ENCODE peak calls at places on chromosomes 4 and X, in ten cellular contexts. W is MM.1S; S is transverse colon; O is upper lobe of left lung; L is CD4-positive, CD25-positive, alpha-beta regulatory T cell; M is neural progenitor cell; U is stomach; D is effector memory CD4-positive, alpha-beta T cell; Y is A549; Z is CD4-positive, alpha-beta T cell. R is an unnamed sample.

GRCh38 chr4:65007841-65008439 is 598.7 kb upstream of the TECRL start:
- DNase-seq in W (peak; percentile 56), S (no peak), O (no peak), L (peak; percentile 16), M (peak; percentile 73), U (no peak), D (no peak), Y (peak; percentile 49), Z (no peak), R (no peak)

GRCh38 chrX:41666251-41666650 is 22.5 kb upstream of the GPR34 start:
- DNase-seq in W (no peak), S (no peak), O (no peak), L (peak; percentile 43), M (no peak), U (no peak), D (no peak), Y (no peak), Z (no peak), R (no peak)

GRCh38 chrX:13069771-13070410 is 25.5 kb upstream of the FAM9C start:
- DNase-seq in W (no peak), S (no peak), O (no peak), L (no peak), M (no peak), U (no peak), D (no peak), Y (no peak), Z (no peak), R (no peak)

GRCh38 chr4:30757357-30757756 is 37.2 kb downstream of the PCDH7 start:
- DNase-seq in W (no peak), S (no peak), O (no peak), L (no peak), M (no peak), U (no peak), D (no peak), Y (no peak), Z (no peak), R (no peak)

GRCh38 chr4:24857996-24858395 is 54.8 kb downstream of the CCDC149 start:
- DNase-seq in W (no peak), S (no peak), O (no peak), L (no peak), M (no peak), U (no peak), D (no peak), Y (no peak), Z (no peak), R (no peak)

GRCh38 chrX:119685225-119686066 is 7.5 kb downstream of the SEPTIN6 start:
- DNase-seq in W (peak; percentile 82), S (no peak), O (peak; percentile 65), L (peak; percentile 88), M (no peak), U (no peak), D (no peak), Y (no peak), Z (no peak), R (peak; percentile 22)

GRCh38 chr4:22356996-22357596 is 158.8 kb downstream of the ADGRA3 start:
- DNase-seq in W (peak; percentile 64), S (no peak), O (no peak), L (peak; percentile 8), M (no peak), U (no peak), D (no peak), Y (peak; percentile 13), Z (no peak), R (no peak)

GRCh38 chr4:36761625-36762024 is 480.2 kb downstream of the DTHD1 start:
- DNase-seq in W (no peak), S (no peak), O (no peak), L (no peak), M (no peak), U (no peak), D (no peak), Y (no peak), Z (no peak), R (no peak)

GRCh38 chrX:38347136-38347535 is 5.3 kb upstream of the OTC start:
- DNase-seq in W (no peak), S (no peak), O (peak; percentile 30), L (peak; percentile 2), M (no peak), U (no peak), D (no peak), Y (peak; percentile 26), Z (no peak), R (no peak)

GRCh38 chr4:41258783-41259182 is 2.1 kb downstream of the UCHL1 start:
- DNase-seq in W (peak; percentile 68), S (no peak), O (no peak), L (peak; percentile 1), M (peak; percentile 69), U (no peak), D (no peak), Y (peak; percentile 70), Z (no peak), R (no peak)

GRCh38 chr4:147927377-147928137 is 195.7 kb downstream of the ARHGAP10 start:
- DNase-seq in W (no peak), S (no peak), O (no peak), L (no peak), M (no peak), U (no peak), D (no peak), Y (peak; percentile 12), Z (no peak), R (no peak)

GRCh38 chrX:123830309-123830708 is 29.5 kb upstream of the XIAP start:
- DNase-seq in W (no peak), S (peak; percentile 75), O (peak; percentile 54), L (no peak), M (no peak), U (peak; percentile 36), D (no peak), Y (peak; percentile 88), Z (no peak), R (no peak)

GRCh38 chrX:45602151-45602550 is 401.5 kb upstream of the DIPK2B start:
- DNase-seq in W (no peak), S (no peak), O (no peak), L (no peak), M (no peak), U (no peak), D (no peak), Y (no peak), Z (no peak), R (no peak)

GRCh38 chrX:69137371-69137881 is 27.8 kb downstream of the PJA1 start:
- DNase-seq in W (no peak), S (no peak), O (no peak), L (no peak), M (peak; percentile 57), U (no peak), D (no peak), Y (no peak), Z (no peak), R (no peak)
- H3K27ac ChIP-seq in W (no peak overlapping the region), S (peak overlapping the region; percentile 66), O (peak overlapping the region; percentile 65), L (no peak overlapping the region), M (peak overlapping the region; percentile 67), U (peak overlapping the region; percentile 31), D (no peak overlapping the region), Y (no peak overlapping the region), Z (no peak overlapping the region), R (no peak overlapping the region)

DNA sequence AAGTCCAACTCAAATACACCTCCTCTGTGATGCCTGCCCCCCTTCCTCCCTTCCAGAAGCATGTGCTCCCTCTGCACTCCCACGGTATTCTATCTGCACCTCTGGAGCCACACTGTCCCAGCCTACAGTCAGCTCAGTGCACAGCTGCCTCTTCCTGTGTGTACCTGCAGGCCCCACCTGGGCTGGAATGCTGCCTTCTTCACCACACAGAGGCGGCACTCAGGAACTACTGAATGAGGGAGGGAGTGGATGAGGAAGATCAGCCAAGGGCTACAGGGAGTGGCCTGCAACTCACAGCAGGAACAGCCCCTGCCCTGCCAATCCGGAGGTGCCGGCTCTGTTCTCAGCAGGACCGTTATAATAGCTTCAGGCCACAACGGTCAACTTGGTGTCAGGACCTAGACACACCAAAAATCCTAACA is 10.1 kb downstream of the AFAP1 start:
- DNase-seq in W (no peak), S (peak; percentile 81), O (peak; percentile 65), L (no peak), M (peak; percentile 42), U (peak; percentile 56), D (no peak), Y (peak; percentile 32), Z (no peak), R (no peak)
- H3K27ac ChIP-seq in W (no peak overlapping the region), S (peak overlapping the region; percentile 58), O (no peak overlapping the region), L (no peak overlapping the region), M (no peak overlapping the region), U (no peak overlapping the region), D (no peak overlapping the region), Y (peak overlapping the region; percentile 84), Z (no peak overlapping the region), R (no peak overlapping the region)

DNA sequence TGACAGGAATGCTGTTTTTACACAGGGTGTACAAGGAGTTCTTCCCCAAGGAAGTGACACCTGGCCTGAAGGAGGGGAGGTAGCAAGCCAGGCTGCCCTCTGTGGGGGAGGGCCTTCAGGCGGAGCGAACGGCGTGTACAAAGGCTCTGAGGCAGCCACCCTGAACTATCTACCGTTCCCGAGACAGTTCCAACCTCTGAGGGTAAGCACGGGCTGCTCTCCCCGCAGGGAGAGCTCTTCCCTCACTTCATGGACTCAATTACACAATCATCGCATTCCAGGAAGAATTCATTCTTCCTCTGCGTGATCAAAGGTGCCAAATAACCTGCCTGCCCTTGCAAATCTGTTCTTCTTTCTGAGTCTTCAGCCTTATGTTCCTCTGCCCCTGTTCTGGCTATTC is 4.8 kb downstream of the ELK1 start:
- DNase-seq in W (no peak), S (no peak), O (no peak), L (no peak), M (no peak), U (no peak), D (no peak), Y (no peak), Z (no peak), R (no peak)
- H3K27ac ChIP-seq in W (no peak overlapping the region), S (no peak overlapping the region), O (no peak overlapping the region), L (no peak overlapping the region), M (no peak overlapping the region), U (no peak overlapping the region), D (no peak overlapping the region), Y (no peak overlapping the region), Z (no peak overlapping the region), R (no peak overlapping the region)

GRCh38 chr4:16018061-16018676 is 55.2 kb upstream of the FGFBP2 start:
- DNase-seq in W (no peak), S (no peak), O (peak; percentile 32), L (no peak), M (no peak), U (no peak), D (no peak), Y (no peak), Z (no peak), R (no peak)
- H3K27ac ChIP-seq in W (no peak overlapping the region), S (no peak overlapping the region), O (no peak overlapping the region), L (no peak overlapping the region), M (no peak overlapping the region), U (no peak overlapping the region), D (no peak overlapping the region), Y (no peak overlapping the region), Z (no peak overlapping the region), R (no peak overlapping the region)

GRCh38 chrX:16822723-16823122 is 36.5 kb downstream of the TXLNG start:
- DNase-seq in W (no peak), S (no peak), O (no peak), L (peak; percentile 6), M (no peak), U (no peak), D (no peak), Y (no peak), Z (no peak), R (no peak)
- H3K27ac ChIP-seq in W (no peak overlapping the region), S (no peak overlapping the region), O (no peak overlapping the region), L (no peak overlapping the region), M (no peak overlapping the region), U (no peak overlapping the region), D (no peak overlapping the region), Y (no peak overlapping the region), Z (no peak overlapping the region), R (no peak overlapping the region)

R was measured in CD8-positive, alpha-beta memory T cell.